ENCODE peak calls at places on chromosomes 13 and 19, in seven cellular contexts. T, I, S, L, X, A and N are unnamed samples.

GRCh38 chr19:17333611-17334413 is 843 bp downstream of the ANO8 start:
- DNase-seq in T (peak), I (no peak), S (peak), L (no peak), X (peak), A (no peak), N (no peak)

GRCh38 chr13:75881109-75881775 is 245.1 kb downstream of the LMO7 start:
- DNase-seq in T (no peak), I (no peak), S (no peak), L (no peak), X (no peak), A (no peak), N (no peak)

GRCh38 chr13:95300625-95301134 is 571 bp downstream of the ABCC4 start:
- DNase-seq in T (peak), I (peak), S (peak), L (no peak), X (no peak), A (peak), N (no peak)

GRCh38 chr13:102680842-102681725 is 13.8 kb downstream of the METTL21C start:
- DNase-seq in T (no peak), I (no peak), S (no peak), L (no peak), X (no peak), A (no peak), N (no peak)

GRCh38 chr19:35327642-35328041 is 1.3 kb upstream of the CD22 start:
- DNase-seq in T (no peak), I (peak), S (peak), L (no peak), X (no peak), A (no peak), N (no peak)

GRCh38 chr13:113813749-113814434 is 50.0 kb downstream of the GAS6 start:
- DNase-seq in T (no peak), I (no peak), S (no peak), L (no peak), X (no peak), A (no peak), N (peak)

GRCh38 chr19:45172173-45172572 is 5.9 kb downstream of the TRAPPC6A start:
- DNase-seq in T (no peak), I (no peak), S (no peak), L (no peak), X (no peak), A (no peak), N (no peak)

GRCh38 chr13:84096221-84096620 is 213.9 kb upstream of the SLITRK1 start:
- DNase-seq in T (no peak), I (no peak), S (no peak), L (no peak), X (no peak), A (no peak), N (no peak)

GRCh38 chr19:50191270-50191669 is 12.2 kb upstream of the MYH14 start:
- DNase-seq in T (no peak), I (no peak), S (no peak), L (no peak), X (peak), A (no peak), N (no peak)

GRCh38 chr13:68749801-68750200 is 1357.8 kb upstream of the ATXN8OS start:
- DNase-seq in T (no peak), I (no peak), S (no peak), L (no peak), X (no peak), A (no peak), N (no peak)

GRCh38 chr13:46864941-46865340 is 31.9 kb downstream of the HTR2A start:
- DNase-seq in T (no peak), I (no peak), S (no peak), L (no peak), X (no peak), A (no peak), N (no peak)

GRCh38 chr13:51405176-51405575 is 47.7 kb downstream of the INTS6 start:
- DNase-seq in T (no peak), I (no peak), S (no peak), L (no peak), X (no peak), A (no peak), N (no peak)

GRCh38 chr13:28012896-28013295 is 24.4 kb upstream of the URAD start:
- DNase-seq in T (no peak), I (no peak), S (no peak), L (no peak), X (peak), A (no peak), N (no peak)

GRCh38 chr13:102187313-102187712 is 214.5 kb downstream of the FGF14 start:
- DNase-seq in T (no peak), I (no peak), S (no peak), L (no peak), X (no peak), A (no peak), N (no peak)

GRCh38 chr19:38901683-38902082 is 1.9 kb downstream of the NFKBIB start:
- DNase-seq in T (no peak), I (no peak), S (no peak), L (no peak), X (no peak), A (no peak), N (no peak)

GRCh38 chr13:32426191-32426980 is 1.5 kb downstream of the N4BP2L1 start:
- DNase-seq in T (no peak), I (no peak), S (no peak), L (no peak), X (peak), A (no peak), N (no peak)

GRCh38 chr19:52331757-52332156 is 4.3 kb upstream of the ZNF610 start:
- DNase-seq in T (no peak), I (no peak), S (no peak), L (no peak), X (no peak), A (no peak), N (no peak)

GRCh38 chr19:40707615-40708014 is 9.1 kb downstream of the COQ8B start:
- DNase-seq in T (no peak), I (no peak), S (no peak), L (no peak), X (no peak), A (no peak), N (no peak)

GRCh38 chr13:73411067-73411809 is 352.4 kb downstream of the KLF5 start:
- DNase-seq in T (peak), I (no peak), S (no peak), L (no peak), X (no peak), A (no peak), N (no peak)

GRCh38 chr19:16326401-16327130 is 1.9 kb downstream of the KLF2 start:
- DNase-seq in T (no peak), I (no peak), S (no peak), L (no peak), X (no peak), A (no peak), N (no peak)

GRCh38 chr13:93559718-93560117 is 333.1 kb downstream of the GPC6 start:
- DNase-seq in T (no peak), I (no peak), S (no peak), L (no peak), X (no peak), A (no peak), N (no peak)

GRCh38 chr13:37640499-37640898 is 41.9 kb upstream of the POSTN start:
- DNase-seq in T (no peak), I (no peak), S (peak), L (no peak), X (no peak), A (no peak), N (peak)

GRCh38 chr13:23797276-23797903 is 91.8 kb downstream of the MIPEP start:
- DNase-seq in T (no peak), I (no peak), S (no peak), L (no peak), X (no peak), A (no peak), N (no peak)

GRCh38 chr19:10862561-10863106 is 8.7 kb upstream of the CARM1 start:
- DNase-seq in T (no peak), I (no peak), S (peak), L (no peak), X (no peak), A (no peak), N (no peak)

GRCh38 chr19:43329989-43330388 is 23.5 kb upstream of the CD177 start:
- DNase-seq in T (no peak), I (no peak), S (no peak), L (no peak), X (no peak), A (no peak), N (no peak)

GRCh38 chr13:96835591-96835990 is 158.7 kb downstream of the OXGR1 start:
- DNase-seq in T (no peak), I (no peak), S (no peak), L (no peak), X (no peak), A (no peak), N (no peak)

GRCh38 chr13:59690857-59691500 is 472.7 kb downstream of the DIAPH3 start:
- DNase-seq in T (no peak), I (peak), S (no peak), L (no peak), X (no peak), A (no peak), N (no peak)

GRCh38 chr19:52336976-52337375 is 933 bp downstream of the ZNF610 start:
- DNase-seq in T (no peak), I (no peak), S (no peak), L (no peak), X (no peak), A (peak), N (no peak)

GRCh38 chr19:29671393-29672076 is 6.3 kb downstream of the PLEKHF1 start:
- DNase-seq in T (no peak), I (peak), S (peak), L (no peak), X (peak), A (no peak), N (peak)
- TF ChIP-seq JUND in T (no peak), I (no peak), S (peak), L (no peak), X (no peak), A (no peak), N (peak)

GRCh38 chr13:105783261-105783660 is 752.2 kb downstream of the EFNB2 start:
- DNase-seq in T (no peak), I (no peak), S (no peak), L (no peak), X (no peak), A (no peak), N (no peak)

GRCh38 chr13:105787518-105788085 is 747.9 kb downstream of the EFNB2 start:
- DNase-seq in T (no peak), I (no peak), S (no peak), L (no peak), X (no peak), A (no peak), N (peak)

DNA sequence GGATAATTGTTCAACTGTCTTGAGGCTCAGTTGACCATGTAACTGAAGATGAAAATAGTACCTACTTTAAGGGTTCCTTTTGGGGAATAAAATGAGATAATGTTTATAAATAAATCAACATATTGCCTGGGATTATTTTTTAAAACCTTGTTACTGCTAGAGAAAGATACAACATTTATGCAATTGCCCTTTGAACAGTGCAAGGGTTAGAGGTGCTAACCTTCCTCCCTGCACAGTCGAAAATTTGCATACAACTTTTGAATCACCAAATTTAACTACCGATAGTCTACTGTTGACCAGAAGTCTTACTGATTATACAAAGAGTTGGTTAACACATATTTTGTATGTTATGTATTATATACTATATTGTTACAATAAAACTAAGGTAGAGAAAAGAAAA is 750.0 kb downstream of the EFNB2 start:
- DNase-seq in T (no peak), I (no peak), S (no peak), L (no peak), X (no peak), A (no peak), N (no peak)
- TF ChIP-seq JUND in T (no peak), I (no peak), S (no peak), L (no peak), X (no peak), A (no peak), N (no peak)

DNA sequence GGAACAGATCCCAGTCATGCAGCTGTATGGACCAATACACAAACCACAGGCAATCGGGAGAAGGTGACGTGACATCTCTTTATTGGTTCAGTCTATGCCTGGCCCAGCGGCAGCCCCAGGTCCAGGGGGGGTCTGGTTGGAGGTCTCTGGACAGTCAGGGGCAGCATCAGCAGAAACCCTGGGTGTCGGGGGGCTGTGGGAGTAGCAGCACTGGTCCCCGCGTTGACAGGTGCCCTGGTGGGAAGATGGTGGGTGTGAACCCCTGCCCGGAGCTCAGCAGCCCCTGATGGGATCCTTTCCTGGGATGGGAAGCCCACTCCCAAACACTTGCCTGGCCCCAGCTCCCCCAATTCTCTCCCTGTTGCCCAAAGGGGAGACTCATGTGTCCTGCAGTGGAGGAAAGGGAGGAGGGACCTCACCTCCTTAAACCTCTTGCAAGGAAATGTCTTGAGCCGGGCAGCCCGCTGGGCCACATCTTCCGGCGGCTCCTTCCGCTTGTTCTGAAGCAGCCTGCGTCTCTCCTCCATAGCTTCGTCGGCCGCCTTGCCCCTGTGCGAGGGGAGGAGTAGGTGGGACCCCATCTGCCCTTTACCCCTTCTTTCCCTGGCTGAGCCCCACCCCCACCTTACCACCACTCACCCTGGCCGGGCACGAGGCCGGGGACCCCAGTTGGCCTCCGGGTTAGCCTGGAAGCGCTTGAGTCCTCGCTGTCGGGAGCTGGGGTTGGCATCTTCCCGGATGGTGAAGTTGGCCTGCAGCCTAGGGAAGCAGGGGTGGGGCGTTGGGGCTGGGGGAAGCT is 2.4 kb upstream of the LYL1 start:
- DNase-seq in T (no peak), I (no peak), S (no peak), L (no peak), X (no peak), A (no peak), N (no peak)
- TF ChIP-seq JUND in T (no peak), I (no peak), S (no peak), L (no peak), X (no peak), A (no peak), N (no peak)

DNA sequence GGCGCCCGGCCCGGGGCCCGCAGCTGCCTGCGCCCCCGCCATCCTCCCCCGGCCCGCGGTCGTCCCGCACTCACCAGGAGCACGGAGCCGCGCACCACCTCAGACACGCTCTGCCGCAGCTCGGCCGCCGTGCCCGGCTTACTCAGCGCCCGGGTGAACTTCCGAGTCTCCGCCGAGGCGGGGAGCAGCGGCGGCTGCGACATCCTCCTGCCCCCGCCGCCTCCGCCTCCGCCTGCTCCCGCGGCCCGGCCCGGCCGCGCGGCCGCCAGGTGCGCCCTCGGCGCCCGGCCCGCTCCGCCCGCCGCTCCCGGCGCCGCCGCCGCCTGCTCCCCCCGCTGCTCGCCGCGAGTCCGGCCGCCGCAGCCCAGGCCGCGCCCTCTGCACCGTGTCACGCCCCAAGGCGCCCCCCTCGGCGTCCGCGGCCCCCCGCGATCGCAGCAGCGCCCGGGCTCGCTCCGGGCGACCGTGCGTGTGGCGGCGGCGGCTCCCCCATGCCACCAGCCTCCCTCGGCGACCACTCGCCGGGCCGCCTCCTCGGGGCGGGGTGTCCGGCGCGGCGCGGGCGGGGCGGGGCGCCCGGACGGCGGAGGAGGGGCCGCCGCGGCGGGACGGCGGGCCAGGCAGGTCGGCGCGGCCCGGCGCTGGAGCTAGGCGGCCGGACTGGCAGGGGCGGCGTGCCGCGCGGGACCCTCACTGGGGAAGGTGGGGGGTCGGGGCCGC is 108.4 kb upstream of the DOCK9 start:
- DNase-seq in T (no peak), I (no peak), S (peak), L (no peak), X (no peak), A (peak), N (peak)
- TF ChIP-seq JUND in T (no peak), I (no peak), S (no peak), L (no peak), X (no peak), A (no peak), N (no peak)

GRCh38 chr13:35699805-35700204 is 223.3 kb upstream of the MAB21L1 start:
- DNase-seq in T (no peak), I (no peak), S (no peak), L (no peak), X (no peak), A (no peak), N (no peak)
- TF ChIP-seq JUND in T (no peak), I (no peak), S (no peak), L (no peak), X (no peak), A (no peak), N (no peak)

DNA sequence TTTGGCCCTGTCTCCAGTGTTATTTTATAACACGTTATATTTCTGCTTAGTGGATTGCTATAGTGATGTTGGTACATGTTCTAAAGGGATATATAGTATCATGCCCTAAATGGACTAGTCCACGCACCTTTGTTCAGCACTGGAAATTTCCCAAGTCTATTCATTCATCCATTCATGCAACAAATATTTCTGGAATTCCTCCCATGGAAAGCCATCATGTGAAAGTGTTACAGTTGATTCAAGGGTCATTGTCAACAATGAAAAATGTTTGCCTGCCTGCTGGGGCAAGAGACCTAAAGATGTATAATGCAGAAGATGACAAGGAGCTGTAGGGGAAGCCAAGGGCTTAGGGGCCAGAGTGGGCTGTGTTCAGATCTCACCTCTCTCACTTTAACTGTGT is 10.8 kb upstream of the HSPH1 start:
- DNase-seq in T (peak), I (peak), S (no peak), L (no peak), X (no peak), A (no peak), N (peak)
- TF ChIP-seq JUND in T (peak), I (no peak), S (no peak), L (no peak), X (no peak), A (peak), N (no peak)

GRCh38 chr13:49867834-49868233 is 68.3 kb downstream of the SPRYD7 start:
- DNase-seq in T (no peak), I (no peak), S (no peak), L (no peak), X (no peak), A (no peak), N (no peak)

GRCh38 chr13:49865174-49865573 is 71.0 kb downstream of the SPRYD7 start:
- DNase-seq in T (no peak), I (no peak), S (no peak), L (no peak), X (no peak), A (no peak), N (no peak)

GRCh38 chr13:49874430-49874829 is 61.7 kb downstream of the SPRYD7 start:
- DNase-seq in T (no peak), I (no peak), S (no peak), L (no peak), X (no peak), A (no peak), N (no peak)

GRCh38 chr13:49869514-49869913 is 66.6 kb downstream of the SPRYD7 start:
- DNase-seq in T (no peak), I (peak), S (peak), L (peak), X (no peak), A (peak), N (no peak)
- TF ChIP-seq JUND in T (no peak), I (no peak), S (no peak), L (no peak), X (no peak), A (no peak), N (no peak)

GRCh38 chr19:4638330-4638729 is 986 bp upstream of the TNFAIP8L1 start:
- DNase-seq in T (no peak), I (no peak), S (peak), L (no peak), X (no peak), A (no peak), N (no peak)

GRCh38 chr19:4633140-4633967 is 6.0 kb upstream of the TNFAIP8L1 start:
- DNase-seq in T (peak), I (peak), S (peak), L (no peak), X (peak), A (peak), N (peak)

GRCh38 chr19:4636151-4636717 is 3.1 kb upstream of the TNFAIP8L1 start:
- DNase-seq in T (no peak), I (no peak), S (peak), L (no peak), X (no peak), A (peak), N (peak)

GRCh38 chr19:4636761-4637160 is 2.6 kb upstream of the TNFAIP8L1 start:
- DNase-seq in T (no peak), I (no peak), S (no peak), L (no peak), X (no peak), A (no peak), N (no peak)

DNA sequence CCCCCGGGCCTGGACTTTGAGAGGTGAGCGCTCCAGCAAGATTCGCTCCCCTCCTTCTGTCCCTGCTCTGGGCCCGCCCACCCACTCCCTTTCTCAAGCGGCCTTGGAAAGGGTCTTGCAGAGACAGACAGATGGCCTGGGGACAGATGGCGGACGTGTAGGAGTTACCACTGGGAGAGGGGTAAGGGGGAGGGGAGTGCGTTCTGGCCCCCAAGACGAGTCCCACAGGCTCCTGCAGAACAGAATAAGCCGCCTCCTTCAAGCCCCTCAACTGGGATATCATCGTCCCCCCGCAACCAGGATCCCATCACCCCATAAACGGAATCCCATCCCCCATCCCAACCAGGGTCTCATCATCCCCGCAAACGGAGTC is 3.6 kb upstream of the TNFAIP8L1 start:
- DNase-seq in T (no peak), I (no peak), S (no peak), L (no peak), X (no peak), A (no peak), N (no peak)
- TF ChIP-seq JUND in T (no peak), I (no peak), S (no peak), L (no peak), X (no peak), A (no peak), N (no peak)

GRCh38 chr13:33510350-33510749 is 224.8 kb upstream of the STARD13 start:
- DNase-seq in T (no peak), I (no peak), S (no peak), L (no peak), X (no peak), A (no peak), N (no peak)
- TF ChIP-seq JUND in T (no peak), I (no peak), S (no peak), L (no peak), X (no peak), A (no peak), N (no peak)